ENCODE peak calls at places on chromosome 9, in eight cellular contexts. T is GM10248, W is Daoy, D is GM12878, G is HTR-8/SVneo, H is Peyer's patch, S is mucosa of descending colon, R is occipital lobe. X is an unnamed sample.

GRCh38 chr9:73269430-73270101 is 117.9 kb downstream of the ANXA1 start:
- DNase-seq in T (no peak), W (peak), D (no peak), G (peak), H (no peak), S (no peak), R (no peak), X (peak)

GRCh38 chr9:112288029-112288428 is 45.4 kb downstream of the PTBP3 start:
- DNase-seq in T (no peak), W (no peak), D (no peak), G (no peak), H (no peak), S (no peak), R (no peak), X (no peak)

GRCh38 chr9:97412628-97413382 is 909 bp downstream of the TDRD7 start:
- DNase-seq in T (peak), W (no peak), D (no peak), G (peak), H (peak), S (no peak), R (no peak), X (no peak)

GRCh38 chr9:121935744-121936143 is 157.4 kb downstream of the TTLL11 start:
- DNase-seq in T (no peak), W (no peak), D (no peak), G (no peak), H (no peak), S (no peak), R (no peak), X (no peak)

GRCh38 chr9:70073193-70073592 is 29.5 kb downstream of the MAMDC2 start:
- DNase-seq in T (no peak), W (no peak), D (no peak), G (no peak), H (no peak), S (no peak), R (no peak), X (no peak)

GRCh38 chr9:68999393-69000105 is 14.4 kb downstream of the PRKACG start:
- DNase-seq in T (peak), W (peak), D (peak), G (peak), H (peak), S (peak), R (peak), X (no peak)

GRCh38 chr9:135666534-135667402 is 3.7 kb downstream of the LCN9 start:
- DNase-seq in T (peak), W (no peak), D (no peak), G (no peak), H (no peak), S (no peak), R (no peak), X (no peak)

GRCh38 chr9:2570615-2571479 is 50.7 kb upstream of the VLDLR start:
- DNase-seq in T (peak), W (peak), D (peak), G (peak), H (peak), S (peak), R (peak), X (peak)

GRCh38 chr9:118961857-118962256 is 407.4 kb downstream of the BRINP1 start:
- DNase-seq in T (no peak), W (no peak), D (no peak), G (peak), H (no peak), S (no peak), R (no peak), X (no peak)

GRCh38 chr9:130453487-130453886 is 8.7 kb downstream of the ASS1 start:
- DNase-seq in T (no peak), W (peak), D (no peak), G (peak), H (no peak), S (peak), R (no peak), X (no peak)

GRCh38 chr9:122780026-122780425 is 8.7 kb upstream of the OR5C1 start:
- DNase-seq in T (no peak), W (no peak), D (no peak), G (no peak), H (no peak), S (no peak), R (no peak), X (no peak)

GRCh38 chr9:130265431-130266235 is at the start of gene HMCN2:
- DNase-seq in T (peak), W (peak), D (no peak), G (no peak), H (no peak), S (no peak), R (no peak), X (no peak)

GRCh38 chr9:35904966-35905781 is 828 bp upstream of the HRCT1 start:
- DNase-seq in T (no peak), W (peak), D (no peak), G (no peak), H (no peak), S (peak), R (no peak), X (no peak)

GRCh38 chr9:2053883-2054845 is 39.0 kb downstream of the SMARCA2 start:
- DNase-seq in T (peak), W (peak), D (peak), G (no peak), H (peak), S (peak), R (peak), X (no peak)

GRCh38 chr9:123438821-123439220 is 82.8 kb downstream of the CRB2 start:
- DNase-seq in T (no peak), W (no peak), D (no peak), G (no peak), H (no peak), S (no peak), R (no peak), X (no peak)